ENCODE peak calls at places on chromosomes 4 and X, in seven cellular contexts. One of them, this sample, is unnamed.

GRCh38 chr4:121278811-121279368 is 101.9 kb downstream of the QRFPR start:
- DNase-seq in ovary: no peak
- DNase-seq in lung: no peak
- DNase-seq in heart right ventricle: no peak
- DNase-seq in left lung: no peak
- DNase-seq in CD8-positive, alpha-beta T cell: no peak
- DNase-seq in small intestine: no peak
- DNase-seq in this sample: no peak

GRCh38 chr4:176981074-176981473 is 188.4 kb upstream of the VEGFC start:
- DNase-seq in CD8-positive, alpha-beta T cell: no peak
- DNase-seq in left lung: no peak
- DNase-seq in small intestine: no peak
- DNase-seq in heart right ventricle: no peak
- DNase-seq in ovary: no peak
- DNase-seq in lung: no peak
- DNase-seq in this sample: no peak

GRCh38 chr4:4225915-4226605 is 669 bp downstream of the OTOP1 start:
- DNase-seq in left lung: no peak
- DNase-seq in ovary: no peak
- DNase-seq in CD8-positive, alpha-beta T cell: no peak
- DNase-seq in lung: no peak
- DNase-seq in heart right ventricle: no peak
- DNase-seq in small intestine: no peak
- DNase-seq in this sample: no peak

GRCh38 chrX:136086521-136086920 is 60.8 kb upstream of the FHL1 start:
- DNase-seq in left lung: no peak
- DNase-seq in lung: no peak
- DNase-seq in ovary: no peak
- DNase-seq in heart right ventricle: no peak
- DNase-seq in small intestine: no peak
- DNase-seq in CD8-positive, alpha-beta T cell: no peak
- DNase-seq in this sample: no peak

GRCh38 chr4:80195441-80196139 is 1.7 kb upstream of the PRDM8 start:
- DNase-seq in heart right ventricle: no peak
- DNase-seq in ovary: no peak
- DNase-seq in left lung: no peak
- DNase-seq in small intestine: no peak
- DNase-seq in lung: no peak
- DNase-seq in CD8-positive, alpha-beta T cell: no peak
- DNase-seq in this sample: no peak

GRCh38 chr4:112361181-112361791 is 64.1 kb downstream of the ALPK1 start:
- DNase-seq in ovary: no peak
- DNase-seq in small intestine: peak; percentile 15
- DNase-seq in left lung: no peak
- DNase-seq in lung: no peak
- DNase-seq in CD8-positive, alpha-beta T cell: no peak
- DNase-seq in heart right ventricle: no peak
- DNase-seq in this sample: no peak

GRCh38 chr4:128385683-128386304 is 98.2 kb upstream of the PGRMC2 start:
- DNase-seq in lung: no peak
- DNase-seq in heart right ventricle: no peak
- DNase-seq in small intestine: no peak
- DNase-seq in left lung: no peak
- DNase-seq in CD8-positive, alpha-beta T cell: no peak
- DNase-seq in ovary: no peak
- DNase-seq in this sample: peak; percentile 9

GRCh38 chrX:47168495-47169073 is 23.6 kb downstream of the RBM10 start:
- DNase-seq in left lung: no peak
- DNase-seq in small intestine: no peak
- DNase-seq in ovary: no peak
- DNase-seq in CD8-positive, alpha-beta T cell: no peak
- DNase-seq in lung: no peak
- DNase-seq in heart right ventricle: no peak
- DNase-seq in this sample: no peak

GRCh38 chr4:121307441-121308327 is 73.1 kb downstream of the QRFPR start:
- DNase-seq in lung: no peak
- DNase-seq in heart right ventricle: no peak
- DNase-seq in CD8-positive, alpha-beta T cell: peak; percentile 8
- DNase-seq in left lung: no peak
- DNase-seq in ovary: no peak
- DNase-seq in small intestine: peak; percentile 32
- DNase-seq in this sample: no peak

GRCh38 chr4:8549352-8549931 is 30.8 kb upstream of the GPR78 start:
- DNase-seq in left lung: no peak
- DNase-seq in heart right ventricle: no peak
- DNase-seq in small intestine: no peak
- DNase-seq in CD8-positive, alpha-beta T cell: no peak
- DNase-seq in lung: no peak
- DNase-seq in ovary: no peak
- DNase-seq in this sample: no peak

GRCh38 chr4:127965803-127966175 is 583 bp downstream of the ABHD18 start:
- DNase-seq in ovary: no peak
- DNase-seq in lung: peak; percentile 48
- DNase-seq in heart right ventricle: peak; percentile 44
- DNase-seq in small intestine: peak; percentile 69
- DNase-seq in CD8-positive, alpha-beta T cell: peak; percentile 61
- DNase-seq in left lung: peak; percentile 52
- DNase-seq in this sample: peak; percentile 78

GRCh38 chrX:70134116-70134477 is 850 bp downstream of the IGBP1 start:
- DNase-seq in heart right ventricle: no peak
- DNase-seq in left lung: no peak
- DNase-seq in ovary: peak; percentile 12
- DNase-seq in lung: no peak
- DNase-seq in small intestine: peak; percentile 43
- DNase-seq in CD8-positive, alpha-beta T cell: no peak
- DNase-seq in this sample: no peak

GRCh38 chrX:8043546-8043945 is 116.3 kb upstream of the PNPLA4 start:
- DNase-seq in ovary: no peak
- DNase-seq in heart right ventricle: no peak
- DNase-seq in left lung: no peak
- DNase-seq in lung: no peak
- DNase-seq in CD8-positive, alpha-beta T cell: no peak
- DNase-seq in small intestine: no peak
- DNase-seq in this sample: no peak

GRCh38 chr4:15778742-15779231 is 659 bp downstream of the CD38 start:
- DNase-seq in small intestine: peak; percentile 36
- DNase-seq in left lung: peak; percentile 66
- DNase-seq in lung: peak; percentile 48
- DNase-seq in ovary: peak; percentile 27
- DNase-seq in heart right ventricle: peak; percentile 18
- DNase-seq in CD8-positive, alpha-beta T cell: peak; percentile 26
- DNase-seq in this sample: peak; percentile 53

GRCh38 chrX:13383907-13384306 is 64.1 kb upstream of the ATXN3L start:
- DNase-seq in heart right ventricle: no peak
- DNase-seq in ovary: no peak
- DNase-seq in lung: no peak
- DNase-seq in left lung: no peak
- DNase-seq in CD8-positive, alpha-beta T cell: no peak
- DNase-seq in small intestine: no peak
- DNase-seq in this sample: no peak

GRCh38 chrX:103431316-103431715 is 55.0 kb downstream of the BEX3 start:
- DNase-seq in CD8-positive, alpha-beta T cell: no peak
- DNase-seq in small intestine: no peak
- DNase-seq in lung: no peak
- DNase-seq in left lung: no peak
- DNase-seq in ovary: no peak
- DNase-seq in heart right ventricle: no peak
- DNase-seq in this sample: no peak

GRCh38 chr4:48079972-48080391 is 54.1 kb downstream of the TXK start:
- DNase-seq in small intestine: no peak
- DNase-seq in left lung: no peak
- DNase-seq in ovary: no peak
- DNase-seq in CD8-positive, alpha-beta T cell: no peak
- DNase-seq in lung: no peak
- DNase-seq in heart right ventricle: no peak
- DNase-seq in this sample: no peak

GRCh38 chr4:5257086-5257485 is 205.8 kb downstream of the STK32B start:
- DNase-seq in heart right ventricle: no peak
- DNase-seq in left lung: no peak
- DNase-seq in ovary: no peak
- DNase-seq in lung: no peak
- DNase-seq in small intestine: no peak
- DNase-seq in CD8-positive, alpha-beta T cell: no peak
- DNase-seq in this sample: no peak

GRCh38 chr4:168995537-168996295 is 14.3 kb downstream of the CBR4 start:
- DNase-seq in lung: no peak
- DNase-seq in heart right ventricle: no peak
- DNase-seq in small intestine: peak; percentile 9
- DNase-seq in ovary: no peak
- DNase-seq in CD8-positive, alpha-beta T cell: no peak
- DNase-seq in left lung: no peak
- DNase-seq in this sample: no peak

GRCh38 chr4:10821826-10822225 is 137.3 kb upstream of the CLNK start:
- DNase-seq in left lung: no peak
- DNase-seq in CD8-positive, alpha-beta T cell: no peak
- DNase-seq in lung: no peak
- DNase-seq in ovary: no peak
- DNase-seq in small intestine: no peak
- DNase-seq in heart right ventricle: no peak
- DNase-seq in this sample: no peak

GRCh38 chr4:116561717-116562116 is 523.7 kb downstream of the TRAM1L1 start:
- DNase-seq in lung: no peak
- DNase-seq in ovary: no peak
- DNase-seq in heart right ventricle: no peak
- DNase-seq in small intestine: no peak
- DNase-seq in CD8-positive, alpha-beta T cell: no peak
- DNase-seq in left lung: no peak
- DNase-seq in this sample: no peak

GRCh38 chrX:111759676-111760075 is 78.7 kb downstream of the ALG13 start:
- DNase-seq in left lung: no peak
- DNase-seq in ovary: no peak
- DNase-seq in small intestine: no peak
- DNase-seq in lung: no peak
- DNase-seq in CD8-positive, alpha-beta T cell: no peak
- DNase-seq in heart right ventricle: no peak
- DNase-seq in this sample: no peak

GRCh38 chr4:15931451-15932210 is 6.9 kb downstream of the FGFBP1 start:
- DNase-seq in ovary: no peak
- DNase-seq in heart right ventricle: no peak
- DNase-seq in CD8-positive, alpha-beta T cell: no peak
- DNase-seq in left lung: no peak
- DNase-seq in lung: no peak
- DNase-seq in small intestine: no peak
- DNase-seq in this sample: no peak

GRCh38 chr4:134777626-134778025 is 576.0 kb upstream of the PABPC4L start:
- DNase-seq in heart right ventricle: no peak
- DNase-seq in CD8-positive, alpha-beta T cell: no peak
- DNase-seq in small intestine: no peak
- DNase-seq in lung: no peak
- DNase-seq in ovary: no peak
- DNase-seq in left lung: no peak
- DNase-seq in this sample: peak; percentile 6

GRCh38 chrX:19344207-19344534 is 444 bp downstream of the PDHA1 start:
- DNase-seq in left lung: no peak
- DNase-seq in lung: no peak
- DNase-seq in heart right ventricle: no peak
- DNase-seq in ovary: no peak
- DNase-seq in CD8-positive, alpha-beta T cell: no peak
- DNase-seq in small intestine: no peak
- DNase-seq in this sample: no peak

GRCh38 chr4:112589207-112589606 is 47.5 kb downstream of the ZGRF1 start:
- DNase-seq in ovary: no peak
- DNase-seq in small intestine: no peak
- DNase-seq in lung: no peak
- DNase-seq in CD8-positive, alpha-beta T cell: no peak
- DNase-seq in heart right ventricle: no peak
- DNase-seq in left lung: no peak
- DNase-seq in this sample: no peak

GRCh38 chrX:141714680-141715079 is 16.1 kb upstream of the SPANXD start:
- DNase-seq in left lung: no peak
- DNase-seq in small intestine: no peak
- DNase-seq in ovary: no peak
- DNase-seq in lung: no peak
- DNase-seq in heart right ventricle: no peak
- DNase-seq in CD8-positive, alpha-beta T cell: no peak
- DNase-seq in this sample: no peak

DNA sequence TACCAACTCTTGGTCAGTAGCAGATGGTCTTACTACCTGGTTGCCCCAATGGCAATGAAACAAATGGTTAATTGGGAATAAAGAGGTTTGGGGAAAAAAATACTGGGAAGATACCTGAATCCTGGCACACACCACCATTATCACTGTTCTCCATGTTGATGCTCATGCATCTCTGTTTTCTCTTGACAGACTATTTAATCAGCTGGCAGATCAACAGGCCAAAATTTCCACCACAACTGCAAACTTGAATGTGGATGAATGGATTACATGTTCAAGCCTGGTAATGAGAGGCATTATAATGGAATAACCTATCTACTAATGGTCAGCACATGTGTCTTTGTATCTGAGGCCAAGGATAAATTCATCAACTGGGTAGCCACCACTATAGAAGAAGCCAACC is 45.7 kb downstream of the ZNF721 start:
- DNase-seq in lung: no peak
- DNase-seq in small intestine: no peak
- DNase-seq in ovary: no peak
- DNase-seq in heart right ventricle: no peak
- DNase-seq in left lung: no peak
- DNase-seq in CD8-positive, alpha-beta T cell: no peak
- DNase-seq in this sample: no peak
- H3K9me3 ChIP-seq in lung: peaks cover 50% of the 10 kb centered on the region
- H3K9me3 ChIP-seq in small intestine: peaks cover 6% of the 10 kb centered on the region
- H3K9me3 ChIP-seq in ovary: peaks cover 9% of the 10 kb centered on the region
- H3K9me3 ChIP-seq in heart right ventricle: peaks cover 100% of the 10 kb centered on the region
- H3K9me3 ChIP-seq in left lung: peaks cover 30% of the 10 kb centered on the region
- H3K9me3 ChIP-seq in CD8-positive, alpha-beta T cell: peaks cover 70% of the 10 kb centered on the region
- H3K9me3 ChIP-seq in this sample: peaks cover 3% of the 10 kb centered on the region

GRCh38 chr4:21134994-21135393 is 434.7 kb downstream of the PACRGL start:
- DNase-seq in lung: no peak
- DNase-seq in left lung: no peak
- DNase-seq in CD8-positive, alpha-beta T cell: no peak
- DNase-seq in small intestine: peak; percentile 3
- DNase-seq in heart right ventricle: no peak
- DNase-seq in ovary: no peak
- DNase-seq in this sample: no peak
- H3K9me3 ChIP-seq in lung: no peaks in the 10 kb centered on the region
- H3K9me3 ChIP-seq in left lung: no peaks in the 10 kb centered on the region
- H3K9me3 ChIP-seq in CD8-positive, alpha-beta T cell: no peaks in the 10 kb centered on the region
- H3K9me3 ChIP-seq in small intestine: no peaks in the 10 kb centered on the region
- H3K9me3 ChIP-seq in heart right ventricle: no peaks in the 10 kb centered on the region
- H3K9me3 ChIP-seq in ovary: no peaks in the 10 kb centered on the region
- H3K9me3 ChIP-seq in this sample: no peaks in the 10 kb centered on the region

DNA sequence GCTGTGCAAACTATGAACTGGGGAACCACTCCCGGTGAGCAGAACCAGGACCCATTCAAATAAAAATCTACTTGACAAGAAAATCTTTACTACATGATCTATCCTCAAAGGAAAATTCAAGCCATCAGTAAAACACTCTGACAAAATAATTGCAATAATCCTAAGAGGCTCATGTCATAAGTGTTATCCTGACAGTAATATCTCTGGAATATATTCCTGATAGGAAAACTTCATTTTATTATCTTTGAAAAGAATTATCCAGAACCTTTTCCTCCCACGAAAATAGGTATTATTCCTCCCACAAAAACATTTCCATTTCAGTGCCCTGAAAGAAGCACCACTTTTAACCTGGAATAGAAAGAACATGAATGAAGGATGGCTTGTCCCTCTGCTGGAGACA is 357.7 kb upstream of the PCDH7 start:
- DNase-seq in CD8-positive, alpha-beta T cell: no peak
- DNase-seq in left lung: no peak
- DNase-seq in ovary: no peak
- DNase-seq in heart right ventricle: no peak
- DNase-seq in small intestine: no peak
- DNase-seq in lung: no peak
- DNase-seq in this sample: no peak
- H3K9me3 ChIP-seq in CD8-positive, alpha-beta T cell: no peaks in the 10 kb centered on the region
- H3K9me3 ChIP-seq in left lung: no peaks in the 10 kb centered on the region
- H3K9me3 ChIP-seq in ovary: no peaks in the 10 kb centered on the region
- H3K9me3 ChIP-seq in heart right ventricle: no peaks in the 10 kb centered on the region
- H3K9me3 ChIP-seq in small intestine: no peaks in the 10 kb centered on the region
- H3K9me3 ChIP-seq in lung: peaks cover 2% of the 10 kb centered on the region
- H3K9me3 ChIP-seq in this sample: no peaks in the 10 kb centered on the region

GRCh38 chr4:179569549-179569948 is 2127.3 kb upstream of the AGA start:
- DNase-seq in small intestine: no peak
- DNase-seq in ovary: no peak
- DNase-seq in lung: no peak
- DNase-seq in left lung: no peak
- DNase-seq in heart right ventricle: no peak
- DNase-seq in CD8-positive, alpha-beta T cell: no peak
- DNase-seq in this sample: no peak
- H3K9me3 ChIP-seq in small intestine: no peaks in the 10 kb centered on the region
- H3K9me3 ChIP-seq in ovary: no peaks in the 10 kb centered on the region
- H3K9me3 ChIP-seq in lung: no peaks in the 10 kb centered on the region
- H3K9me3 ChIP-seq in left lung: no peaks in the 10 kb centered on the region
- H3K9me3 ChIP-seq in heart right ventricle: peaks cover 29% of the 10 kb centered on the region
- H3K9me3 ChIP-seq in CD8-positive, alpha-beta T cell: peaks cover 4% of the 10 kb centered on the region
- H3K9me3 ChIP-seq in this sample: no peaks in the 10 kb centered on the region

This sample was measured in thyroid gland.